ENCODE peak calls at places on chromosomes 7 and 10, in ten cellular contexts. E is LoVo; W is endothelial cell of umbilical vein; Z is lung; F is upper lobe of right lung; L is midbrain; J is choroid plexus epithelial cell; Y is spleen; V is GM13977; P is stimulated activated CD4-positive, alpha-beta T cell treated with anti-CD3 and anti-CD28 coated beads, Interleukin-15, amount 100 ng/mL, for 24 hours. C is an unnamed sample.

GRCh38 chr10:107727762-107728317 is 563.3 kb upstream of the SORCS1 start:
- DNase-seq in E (peak), W (no peak), Z (no peak), F (no peak), L (no peak), J (peak), Y (no peak), V (no peak), P (no peak), C (no peak)

GRCh38 chr10:5563237-5563961 is 38.6 kb downstream of the CALML3 start:
- DNase-seq in E (no peak), W (no peak), Z (no peak), F (peak), L (no peak), J (no peak), Y (peak), V (no peak), P (no peak), C (peak)

GRCh38 chr7:116252249-116252648 is 41.9 kb downstream of the TES start:
- DNase-seq in E (no peak), W (no peak), Z (no peak), F (no peak), L (no peak), J (no peak), Y (no peak), V (no peak), P (no peak), C (no peak)

GRCh38 chr10:22742678-22743077 is 28.3 kb upstream of the PIP4K2A start:
- DNase-seq in E (no peak), W (no peak), Z (no peak), F (no peak), L (no peak), J (no peak), Y (no peak), V (no peak), P (no peak), C (no peak)

GRCh38 chr7:148383651-148384050 is 206.9 kb upstream of the C7orf33 start:
- DNase-seq in E (no peak), W (no peak), Z (no peak), F (no peak), L (no peak), J (no peak), Y (no peak), V (no peak), P (no peak), C (no peak)

GRCh38 chr10:129964611-129965417 is 740 bp upstream of the EBF3 start:
- DNase-seq in E (no peak), W (no peak), Z (no peak), F (no peak), L (no peak), J (no peak), Y (peak), V (no peak), P (no peak), C (no peak)

GRCh38 chr7:86963599-86964230 is 95.7 kb downstream of the ELAPOR2 start:
- DNase-seq in E (peak), W (no peak), Z (no peak), F (no peak), L (no peak), J (peak), Y (no peak), V (no peak), P (no peak), C (no peak)

GRCh38 chr10:6035926-6036575 is 26.1 kb downstream of the IL2RA start:
- DNase-seq in E (no peak), W (no peak), Z (peak), F (no peak), L (no peak), J (no peak), Y (no peak), V (peak), P (peak), C (no peak)

GRCh38 chr10:61164458-61165160 is 220.6 kb upstream of the RHOBTB1 start:
- DNase-seq in E (no peak), W (peak), Z (peak), F (peak), L (no peak), J (peak), Y (no peak), V (no peak), P (no peak), C (no peak)

GRCh38 chr7:76358053-76358477 is 726 bp downstream of the YWHAG start:
- DNase-seq in E (no peak), W (peak), Z (peak), F (peak), L (peak), J (peak), Y (peak), V (peak), P (peak), C (peak)

C was measured in chondrocyte.